ENCODE peak calls at places on chromosomes 1 and 21, in nine cellular contexts. One of them, this sample, is unnamed.

GRCh38 chr1:8425150-8425780 is 107.4 kb downstream of the SLC45A1 start:
- DNase-seq in M059J: no peak
- DNase-seq in activated naive CD8-positive, alpha-beta T cell treated with anti-CD3 and anti-CD28 coated beads for 36 hours: no peak
- DNase-seq in MM.1S: no peak
- DNase-seq in HTR-8/SVneo: no peak
- DNase-seq in GM04504: no peak
- DNase-seq in NCI-H2107: no peak
- DNase-seq in kidney tubule cell: no peak
- DNase-seq in GM06990: no peak
- DNase-seq in this sample: no peak

GRCh38 chr1:85815906-85816305 is 107.7 kb upstream of the ZNHIT6 start:
- DNase-seq in M059J: no peak
- DNase-seq in activated naive CD8-positive, alpha-beta T cell treated with anti-CD3 and anti-CD28 coated beads for 36 hours: no peak
- DNase-seq in MM.1S: no peak
- DNase-seq in HTR-8/SVneo: no peak
- DNase-seq in GM04504: no peak
- DNase-seq in NCI-H2107: no peak
- DNase-seq in kidney tubule cell: no peak
- DNase-seq in GM06990: no peak
- DNase-seq in this sample: no peak

GRCh38 chr1:17084787-17085186 is 31.0 kb upstream of the SDHB start:
- DNase-seq in M059J: no peak
- DNase-seq in activated naive CD8-positive, alpha-beta T cell treated with anti-CD3 and anti-CD28 coated beads for 36 hours: no peak
- DNase-seq in MM.1S: no peak
- DNase-seq in HTR-8/SVneo: no peak
- DNase-seq in GM04504: no peak
- DNase-seq in NCI-H2107: no peak
- DNase-seq in kidney tubule cell: peak; percentile 35
- DNase-seq in GM06990: no peak
- DNase-seq in this sample: no peak

GRCh38 chr1:26171084-26172072 is at the start of gene ZNF593OS:
- DNase-seq in M059J: no peak
- DNase-seq in activated naive CD8-positive, alpha-beta T cell treated with anti-CD3 and anti-CD28 coated beads for 36 hours: no peak
- DNase-seq in MM.1S: no peak
- DNase-seq in HTR-8/SVneo: no peak
- DNase-seq in GM04504: no peak
- DNase-seq in NCI-H2107: no peak
- DNase-seq in kidney tubule cell: no peak
- DNase-seq in GM06990: no peak
- DNase-seq in this sample: no peak

GRCh38 chr1:222889445-222889844 is 74.6 kb downstream of the DISP1 start:
- DNase-seq in M059J: peak; percentile 56
- DNase-seq in activated naive CD8-positive, alpha-beta T cell treated with anti-CD3 and anti-CD28 coated beads for 36 hours: no peak
- DNase-seq in MM.1S: no peak
- DNase-seq in HTR-8/SVneo: no peak
- DNase-seq in GM04504: no peak
- DNase-seq in NCI-H2107: no peak
- DNase-seq in kidney tubule cell: no peak
- DNase-seq in GM06990: no peak
- DNase-seq in this sample: no peak

GRCh38 chr1:106924360-106924759 is 132.1 kb upstream of the PRMT6 start:
- DNase-seq in M059J: peak; percentile 53
- DNase-seq in activated naive CD8-positive, alpha-beta T cell treated with anti-CD3 and anti-CD28 coated beads for 36 hours: no peak
- DNase-seq in MM.1S: no peak
- DNase-seq in HTR-8/SVneo: no peak
- DNase-seq in GM04504: no peak
- DNase-seq in NCI-H2107: no peak
- DNase-seq in kidney tubule cell: peak; percentile 92
- DNase-seq in GM06990: no peak
- DNase-seq in this sample: no peak

GRCh38 chr21:33257404-33257803 is 8.8 kb upstream of the IL10RB start:
- DNase-seq in M059J: no peak
- DNase-seq in activated naive CD8-positive, alpha-beta T cell treated with anti-CD3 and anti-CD28 coated beads for 36 hours: no peak
- DNase-seq in MM.1S: no peak
- DNase-seq in HTR-8/SVneo: no peak
- DNase-seq in GM04504: no peak
- DNase-seq in NCI-H2107: no peak
- DNase-seq in kidney tubule cell: no peak
- DNase-seq in GM06990: no peak
- DNase-seq in this sample: no peak

GRCh38 chr1:84869750-84870149 is 23.3 kb downstream of the LPAR3 start:
- DNase-seq in M059J: peak; percentile 53
- DNase-seq in activated naive CD8-positive, alpha-beta T cell treated with anti-CD3 and anti-CD28 coated beads for 36 hours: no peak
- DNase-seq in MM.1S: no peak
- DNase-seq in HTR-8/SVneo: no peak
- DNase-seq in GM04504: no peak
- DNase-seq in NCI-H2107: no peak
- DNase-seq in kidney tubule cell: no peak
- DNase-seq in GM06990: no peak
- DNase-seq in this sample: no peak

GRCh38 chr1:175675017-175675416 is 68.4 kb downstream of the TNR start:
- DNase-seq in M059J: no peak
- DNase-seq in activated naive CD8-positive, alpha-beta T cell treated with anti-CD3 and anti-CD28 coated beads for 36 hours: no peak
- DNase-seq in MM.1S: no peak
- DNase-seq in HTR-8/SVneo: no peak
- DNase-seq in GM04504: no peak
- DNase-seq in NCI-H2107: no peak
- DNase-seq in kidney tubule cell: no peak
- DNase-seq in GM06990: no peak
- DNase-seq in this sample: no peak

GRCh38 chr1:183470147-183470960 is 1.9 kb upstream of the SMG7 start:
- DNase-seq in M059J: peak; percentile 84
- DNase-seq in activated naive CD8-positive, alpha-beta T cell treated with anti-CD3 and anti-CD28 coated beads for 36 hours: peak; percentile 93
- DNase-seq in MM.1S: peak; percentile 96
- DNase-seq in HTR-8/SVneo: peak; percentile 70
- DNase-seq in GM04504: peak; percentile 30
- DNase-seq in NCI-H2107: peak; percentile 84
- DNase-seq in kidney tubule cell: peak; percentile 89
- DNase-seq in GM06990: peak; percentile 88
- DNase-seq in this sample: peak; percentile 38

GRCh38 chr1:115062542-115063004 is 26.7 kb downstream of the TSPAN2 start:
- DNase-seq in M059J: peak; percentile 98
- DNase-seq in activated naive CD8-positive, alpha-beta T cell treated with anti-CD3 and anti-CD28 coated beads for 36 hours: peak; percentile 88
- DNase-seq in MM.1S: peak; percentile 84
- DNase-seq in HTR-8/SVneo: peak; percentile 62
- DNase-seq in GM04504: no peak
- DNase-seq in NCI-H2107: no peak
- DNase-seq in kidney tubule cell: peak; percentile 80
- DNase-seq in GM06990: peak; percentile 76
- DNase-seq in this sample: no peak

GRCh38 chr1:44283524-44284173 is 70.4 kb downstream of the DMAP1 start:
- DNase-seq in M059J: no peak
- DNase-seq in activated naive CD8-positive, alpha-beta T cell treated with anti-CD3 and anti-CD28 coated beads for 36 hours: no peak
- DNase-seq in MM.1S: no peak
- DNase-seq in HTR-8/SVneo: no peak
- DNase-seq in GM04504: no peak
- DNase-seq in NCI-H2107: no peak
- DNase-seq in kidney tubule cell: peak; percentile 11
- DNase-seq in GM06990: no peak
- DNase-seq in this sample: no peak

GRCh38 chr21:45303751-45304150 is 16.1 kb upstream of the POFUT2 start:
- DNase-seq in M059J: no peak
- DNase-seq in activated naive CD8-positive, alpha-beta T cell treated with anti-CD3 and anti-CD28 coated beads for 36 hours: no peak
- DNase-seq in MM.1S: no peak
- DNase-seq in HTR-8/SVneo: no peak
- DNase-seq in GM04504: no peak
- DNase-seq in NCI-H2107: no peak
- DNase-seq in kidney tubule cell: no peak
- DNase-seq in GM06990: no peak
- DNase-seq in this sample: no peak

GRCh38 chr1:230105754-230106625 is 39.0 kb downstream of the GALNT2 start:
- DNase-seq in M059J: peak; percentile 86
- DNase-seq in activated naive CD8-positive, alpha-beta T cell treated with anti-CD3 and anti-CD28 coated beads for 36 hours: no peak
- DNase-seq in MM.1S: peak; percentile 34
- DNase-seq in HTR-8/SVneo: peak; percentile 59
- DNase-seq in GM04504: peak; percentile 49
- DNase-seq in NCI-H2107: no peak
- DNase-seq in kidney tubule cell: peak; percentile 96
- DNase-seq in GM06990: peak; percentile 40
- DNase-seq in this sample: no peak

This sample was measured in substantia nigra.